ENCODE peak calls at places on chromosomes 13 and 19, in four cellular contexts. One of them, this sample, is unnamed.

GRCh38 chr19:5292843-5293606 is 47.6 kb downstream of the PTPRS start:
- DNase-seq in right cardiac atrium: peak; percentile 70
- DNase-seq in mesendoderm: peak; percentile 85
- DNase-seq in neural progenitor cell: peak; percentile 96
- DNase-seq in this sample: peak; percentile 82

GRCh38 chr13:100394005-100394695 is 194.4 kb downstream of the GGACT start:
- DNase-seq in mesendoderm: no peak
- DNase-seq in right cardiac atrium: no peak
- DNase-seq in neural progenitor cell: no peak
- DNase-seq in this sample: peak; percentile 57

GRCh38 chr19:30342901-30343300 is 29.3 kb upstream of the ZNF536 start:
- DNase-seq in right cardiac atrium: no peak
- DNase-seq in mesendoderm: no peak
- DNase-seq in neural progenitor cell: no peak
- DNase-seq in this sample: no peak

GRCh38 chr19:45676851-45677263 is 8.8 kb downstream of the GIPR start:
- DNase-seq in mesendoderm: peak; percentile 21
- DNase-seq in right cardiac atrium: peak; percentile 27
- DNase-seq in neural progenitor cell: no peak
- DNase-seq in this sample: no peak

GRCh38 chr19:28292822-28293500 is 920.0 kb downstream of the UQCRFS1 start:
- DNase-seq in right cardiac atrium: no peak
- DNase-seq in neural progenitor cell: no peak
- DNase-seq in mesendoderm: peak; percentile 84
- DNase-seq in this sample: peak; percentile 29

GRCh38 chr13:70923863-70924752 is 815.9 kb upstream of the KLHL1 start:
- DNase-seq in neural progenitor cell: no peak
- DNase-seq in right cardiac atrium: peak; percentile 7
- DNase-seq in mesendoderm: no peak
- DNase-seq in this sample: no peak

GRCh38 chr13:22454586-22454985 is 726.2 kb upstream of the SGCG start:
- DNase-seq in right cardiac atrium: no peak
- DNase-seq in neural progenitor cell: no peak
- DNase-seq in mesendoderm: peak; percentile 74
- DNase-seq in this sample: peak; percentile 41

GRCh38 chr19:42111811-42112210 is 20.4 kb downstream of the POU2F2 start:
- DNase-seq in right cardiac atrium: no peak
- DNase-seq in neural progenitor cell: no peak
- DNase-seq in mesendoderm: no peak
- DNase-seq in this sample: no peak

GRCh38 chr19:38264486-38265212 is at the start of gene SPINT2:
- DNase-seq in right cardiac atrium: no peak
- DNase-seq in neural progenitor cell: peak; percentile 95
- DNase-seq in mesendoderm: peak; percentile 91
- DNase-seq in this sample: no peak

GRCh38 chr19:35211545-35212230 is 16.9 kb downstream of the FAM187B start:
- DNase-seq in neural progenitor cell: no peak
- DNase-seq in mesendoderm: no peak
- DNase-seq in right cardiac atrium: peak; percentile 67
- DNase-seq in this sample: no peak

GRCh38 chr13:29160862-29161261 is 340.7 kb downstream of the MTUS2 start:
- DNase-seq in neural progenitor cell: no peak
- DNase-seq in mesendoderm: no peak
- DNase-seq in right cardiac atrium: no peak
- DNase-seq in this sample: no peak

GRCh38 chr19:33375760-33376159 is 2.3 kb downstream of the CEBPG start:
- DNase-seq in mesendoderm: no peak
- DNase-seq in neural progenitor cell: no peak
- DNase-seq in right cardiac atrium: no peak
- DNase-seq in this sample: no peak

GRCh38 chr13:75685239-75685697 is 49.1 kb downstream of the LMO7 start:
- DNase-seq in right cardiac atrium: no peak
- DNase-seq in neural progenitor cell: peak; percentile 49
- DNase-seq in mesendoderm: peak; percentile 84
- DNase-seq in this sample: peak; percentile 80

GRCh38 chr19:51060336-51060735 is 4.6 kb downstream of the KLK13 start:
- DNase-seq in right cardiac atrium: no peak
- DNase-seq in mesendoderm: no peak
- DNase-seq in neural progenitor cell: no peak
- DNase-seq in this sample: no peak

GRCh38 chr13:29361716-29362115 is 233.8 kb downstream of the SLC7A1 start:
- DNase-seq in neural progenitor cell: no peak
- DNase-seq in mesendoderm: no peak
- DNase-seq in right cardiac atrium: no peak
- DNase-seq in this sample: no peak

GRCh38 chr19:39982883-39983282 is 11.9 kb downstream of the PSMC4 start:
- DNase-seq in mesendoderm: no peak
- DNase-seq in right cardiac atrium: no peak
- DNase-seq in neural progenitor cell: no peak
- DNase-seq in this sample: no peak

GRCh38 chr13:40269086-40269485 is 397.4 kb downstream of the FOXO1 start:
- DNase-seq in neural progenitor cell: no peak
- DNase-seq in mesendoderm: no peak
- DNase-seq in right cardiac atrium: peak; percentile 52
- DNase-seq in this sample: no peak
- H3K4me1 ChIP-seq in neural progenitor cell: peaks cover 4% of the 10 kb centered on the region
- H3K4me1 ChIP-seq in mesendoderm: peaks cover 1% of the 10 kb centered on the region
- H3K4me1 ChIP-seq in right cardiac atrium: peaks cover 11% of the 10 kb centered on the region
- H3K4me1 ChIP-seq in this sample: peaks cover 20% of the 10 kb centered on the region

GRCh38 chr13:65260938-65261880 is 1968.9 kb downstream of the PCDH9 start:
- DNase-seq in neural progenitor cell: no peak
- DNase-seq in mesendoderm: no peak
- DNase-seq in right cardiac atrium: no peak
- DNase-seq in this sample: no peak
- H3K27me3 ChIP-seq in neural progenitor cell: no peaks in the 10 kb centered on the region
- H3K27me3 ChIP-seq in mesendoderm: no peaks in the 10 kb centered on the region
- H3K27me3 ChIP-seq in right cardiac atrium: no peaks in the 10 kb centered on the region
- H3K27me3 ChIP-seq in this sample: no peaks in the 10 kb centered on the region

DNA sequence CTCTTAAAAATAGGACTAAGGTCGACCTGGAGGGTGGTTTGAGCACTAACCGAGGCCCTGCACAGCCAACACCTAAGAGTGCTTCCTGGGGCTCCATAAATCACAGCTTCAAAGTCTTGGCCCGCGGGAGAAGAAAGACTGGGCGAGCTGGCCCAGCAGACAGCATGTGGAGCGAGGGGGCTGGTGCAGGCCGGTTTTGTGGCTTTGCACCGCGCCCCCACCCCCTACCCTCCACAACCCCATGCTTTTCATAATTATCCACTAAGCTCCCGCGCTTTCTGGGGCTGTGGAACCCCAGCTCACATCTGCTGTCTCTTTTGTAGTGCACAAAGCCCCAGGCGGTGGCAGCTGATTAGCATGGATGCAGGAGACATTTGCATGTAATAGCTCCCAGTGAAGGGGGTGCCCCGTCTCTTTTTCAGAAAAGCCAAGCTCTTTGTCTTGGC is 17.1 kb downstream of the CARM1 start:
- DNase-seq in neural progenitor cell: peak; percentile 73
- DNase-seq in right cardiac atrium: no peak
- DNase-seq in mesendoderm: peak; percentile 76
- DNase-seq in this sample: peak; percentile 89
- H3K4me1 ChIP-seq in neural progenitor cell: peaks cover 51% of the 10 kb centered on the region
- H3K4me1 ChIP-seq in right cardiac atrium: peaks cover 6% of the 10 kb centered on the region
- H3K4me1 ChIP-seq in mesendoderm: peaks cover 15% of the 10 kb centered on the region
- H3K4me1 ChIP-seq in this sample: peaks cover 30% of the 10 kb centered on the region

GRCh38 chr13:112341446-112341845 is 34.7 kb upstream of the SPACA7 start:
- DNase-seq in right cardiac atrium: no peak
- DNase-seq in mesendoderm: no peak
- DNase-seq in neural progenitor cell: no peak
- DNase-seq in this sample: no peak

GRCh38 chr13:112342841-112343361 is 33.3 kb upstream of the SPACA7 start:
- DNase-seq in right cardiac atrium: no peak
- DNase-seq in neural progenitor cell: no peak
- DNase-seq in mesendoderm: no peak
- DNase-seq in this sample: no peak

GRCh38 chr13:112341976-112342735 is 34.0 kb upstream of the SPACA7 start:
- DNase-seq in mesendoderm: no peak
- DNase-seq in right cardiac atrium: no peak
- DNase-seq in neural progenitor cell: no peak
- DNase-seq in this sample: no peak

GRCh38 chr13:112345826-112346172 is 30.4 kb upstream of the SPACA7 start:
- DNase-seq in neural progenitor cell: no peak
- DNase-seq in right cardiac atrium: no peak
- DNase-seq in mesendoderm: no peak
- DNase-seq in this sample: no peak

DNA sequence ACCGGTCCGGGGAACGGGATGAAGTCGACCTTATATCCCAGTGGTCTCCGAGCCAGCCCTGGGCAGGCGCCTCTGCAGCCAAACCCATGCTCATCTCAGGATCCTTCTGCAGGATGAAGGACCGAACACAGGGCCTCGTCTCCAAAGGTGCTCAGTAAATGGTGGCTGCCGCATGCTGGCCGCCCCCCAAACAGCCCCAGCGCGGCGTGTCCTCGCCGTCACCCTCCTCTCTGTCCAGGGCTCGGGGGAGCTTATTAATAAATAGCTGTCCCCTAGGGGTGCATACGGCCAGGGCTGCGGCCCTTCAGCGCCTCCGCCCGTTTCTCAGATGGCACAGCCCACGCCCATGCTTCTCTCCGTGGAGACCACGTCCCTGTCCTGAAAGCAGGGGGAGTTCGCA is 32.6 kb upstream of the SPACA7 start:
- DNase-seq in mesendoderm: no peak
- DNase-seq in neural progenitor cell: no peak
- DNase-seq in right cardiac atrium: no peak
- DNase-seq in this sample: no peak
- H3K27me3 ChIP-seq in mesendoderm: peaks cover 2% of the 10 kb centered on the region
- H3K27me3 ChIP-seq in neural progenitor cell: peaks cover 4% of the 10 kb centered on the region
- H3K27me3 ChIP-seq in right cardiac atrium: no peaks in the 10 kb centered on the region
- H3K27me3 ChIP-seq in this sample: peaks cover 28% of the 10 kb centered on the region

DNA sequence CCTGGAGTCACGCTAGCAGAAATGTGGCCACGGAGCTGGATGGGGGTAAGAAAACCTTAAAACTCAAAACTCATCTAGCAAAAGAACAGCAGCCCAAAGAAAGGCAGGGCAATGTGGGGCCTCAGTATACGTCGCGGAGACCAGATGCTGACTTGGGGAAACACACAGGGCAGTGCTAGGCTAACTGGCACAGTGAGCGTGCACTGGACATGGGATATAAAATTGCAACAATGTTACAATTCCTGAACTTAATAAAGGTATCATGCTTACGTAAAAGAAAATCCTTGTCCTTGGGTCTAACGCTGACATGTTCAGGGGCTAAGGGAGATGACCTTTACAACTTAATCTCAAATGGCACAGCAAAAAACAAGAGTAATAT is 40.5 kb downstream of the COL4A1 start:
- DNase-seq in neural progenitor cell: no peak
- DNase-seq in mesendoderm: no peak
- DNase-seq in right cardiac atrium: no peak
- DNase-seq in this sample: no peak
- H3K4me1 ChIP-seq in neural progenitor cell: peaks cover 74% of the 10 kb centered on the region
- H3K4me1 ChIP-seq in mesendoderm: peaks cover 15% of the 10 kb centered on the region
- H3K4me1 ChIP-seq in right cardiac atrium: peaks cover 50% of the 10 kb centered on the region
- H3K4me1 ChIP-seq in this sample: peaks cover 36% of the 10 kb centered on the region

DNA sequence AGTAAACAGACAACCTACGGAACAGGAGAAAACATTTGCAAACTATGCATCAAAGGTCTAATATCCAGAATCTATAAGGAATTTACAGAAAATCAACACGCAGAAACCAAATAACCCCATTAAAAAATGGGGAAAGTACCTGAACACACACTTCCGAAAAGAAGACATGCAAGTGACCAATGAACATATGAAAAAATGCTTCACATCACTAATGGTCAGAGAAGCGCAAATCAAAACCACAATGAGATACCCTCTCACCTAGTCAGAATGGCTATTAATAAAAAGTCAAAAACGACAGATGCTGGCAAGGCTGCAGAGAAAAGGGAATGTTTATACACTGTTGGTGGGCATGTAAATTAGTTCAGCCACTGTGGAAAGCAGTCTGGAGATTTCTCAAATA is 29.5 kb downstream of the SLC25A15 start:
- DNase-seq in right cardiac atrium: no peak
- DNase-seq in mesendoderm: no peak
- DNase-seq in neural progenitor cell: no peak
- DNase-seq in this sample: no peak
- H3K27me3 ChIP-seq in right cardiac atrium: no peaks in the 10 kb centered on the region
- H3K27me3 ChIP-seq in mesendoderm: no peaks in the 10 kb centered on the region
- H3K27me3 ChIP-seq in neural progenitor cell: no peaks in the 10 kb centered on the region
- H3K27me3 ChIP-seq in this sample: no peaks in the 10 kb centered on the region

DNA sequence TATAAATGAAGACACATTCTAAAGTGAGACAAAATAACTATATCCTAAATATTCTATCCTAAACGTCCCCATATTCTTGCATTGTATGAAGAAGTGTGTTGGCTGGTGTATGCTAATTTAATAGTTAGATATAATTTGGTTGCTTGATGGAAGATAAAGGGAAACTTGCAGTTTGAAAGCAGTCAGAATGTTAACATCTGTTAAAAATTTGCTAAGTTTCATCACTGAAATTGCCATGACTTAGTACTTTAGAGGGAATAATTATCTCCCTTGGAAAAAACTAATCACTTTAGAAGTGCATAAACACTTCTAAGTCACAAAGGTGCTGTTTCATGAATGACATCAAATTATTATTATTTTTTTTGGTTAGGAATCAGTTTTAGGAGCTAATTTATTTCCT is 61.6 kb downstream of the ITGBL1 start:
- DNase-seq in mesendoderm: no peak
- DNase-seq in neural progenitor cell: no peak
- DNase-seq in right cardiac atrium: no peak
- DNase-seq in this sample: no peak
- H3K4me1 ChIP-seq in mesendoderm: no peaks in the 10 kb centered on the region
- H3K4me1 ChIP-seq in neural progenitor cell: no peaks in the 10 kb centered on the region
- H3K4me1 ChIP-seq in right cardiac atrium: no peaks in the 10 kb centered on the region
- H3K4me1 ChIP-seq in this sample: no peaks in the 10 kb centered on the region